ENCODE peak calls at places on chromosomes 4 and X, in nine cellular contexts. Q is esophagus squamous epithelium; S is sciatic nerve; Z is AG08395; T is effector memory CD4-positive, alpha-beta T cell; D is MCF 10A; R is left ventricle myocardium inferior; N is WTC11; X is stimulated activated CD4-positive, alpha-beta T cell treated with anti-CD3 and anti-CD28 coated beads, Interleukin-12 subunit alpha, Interleukin-12 subunit beta, amount 100 ng/mL, for 4 hours. M is an unnamed sample.

GRCh38 chrX:69095260-69095659 is 70.0 kb downstream of the PJA1 start:
- DNase-seq in Q (no peak), S (no peak), N (no peak), T (no peak), D (no peak), R (no peak), Z (no peak), X (no peak), M (no peak)

GRCh38 chr4:107780665-107781064 is 44.1 kb upstream of the SGMS2 start:
- DNase-seq in R (no peak), Z (no peak), N (peak), D (no peak), X (no peak), Q (no peak), S (no peak), T (no peak), M (no peak)

GRCh38 chr4:138749303-138749702 is 266.3 kb upstream of the NOCT start:
- DNase-seq in Z (peak), S (no peak), Q (no peak), D (peak), R (no peak), N (no peak), T (no peak), X (no peak), M (no peak)

GRCh38 chr4:78293348-78293747 is 236.2 kb downstream of the FRAS1 start:
- DNase-seq in R (no peak), N (no peak), T (no peak), X (no peak), Z (peak), S (no peak), D (no peak), Q (no peak), M (no peak)

GRCh38 chr4:25320374-25321172 is 8.0 kb downstream of the ZCCHC4 start:
- DNase-seq in N (no peak), Q (no peak), D (peak), Z (peak), S (no peak), R (no peak), T (no peak), X (no peak), M (no peak)

GRCh38 chr4:102815981-102816380 is 11.4 kb downstream of the UBE2D3 start:
- DNase-seq in D (peak), T (no peak), S (no peak), N (no peak), Z (peak), Q (no peak), X (no peak), R (no peak), M (no peak)

GRCh38 chrX:6738518-6739470 is 203.9 kb upstream of the VCX3A start:
- DNase-seq in R (no peak), Q (no peak), T (no peak), S (no peak), Z (no peak), N (no peak), D (no peak), X (no peak), M (no peak)

GRCh38 chr4:82352118-82352824 is 21.5 kb downstream of the HNRNPD start:
- DNase-seq in X (no peak), R (no peak), Z (no peak), D (no peak), N (no peak), T (no peak), Q (no peak), S (no peak), M (no peak)

GRCh38 chr4:48315728-48316630 is 25.4 kb upstream of the SLAIN2 start:
- DNase-seq in Q (no peak), T (no peak), N (peak), Z (peak), X (no peak), S (no peak), R (no peak), D (peak), M (no peak)

GRCh38 chr4:20662851-20663250 is 37.4 kb upstream of the PACRGL start:
- DNase-seq in T (no peak), Q (no peak), N (no peak), S (no peak), D (peak), Z (no peak), R (no peak), X (no peak), M (no peak)

GRCh38 chr4:1274871-1275270 is 14.8 kb upstream of the MAEA start:
- DNase-seq in D (no peak), Q (no peak), S (no peak), Z (no peak), T (no peak), N (no peak), X (no peak), R (no peak), M (no peak)

M was measured in ecto neural progenitor cell.